ENCODE peak calls at places on chromosomes 3 and 15, in five cellular contexts. B, A, K, J and O are unnamed samples.
A peak's percentile ranks its signal among the peaks of the same experiment; 100 is the strongest.

GRCh38 chr15:62848631-62849050 is 193.9 kb upstream of the TPM1 start:
- DNase-seq in B (no peak), A (peak; percentile 43), K (no peak), J (peak; percentile 48), O (peak; percentile 36)

GRCh38 chr3:98513136-98513535 is 9.6 kb downstream of the CLDND1 start:
- DNase-seq in B (no peak), A (peak; percentile 37), K (no peak), J (peak; percentile 12), O (no peak)

GRCh38 chr3:129518581-129518980 is 9.9 kb upstream of the RHO start:
- DNase-seq in B (no peak), A (no peak), K (no peak), J (no peak), O (no peak)

GRCh38 chr3:195001261-195001660 is 269.7 kb downstream of the XXYLT1 start:
- DNase-seq in B (no peak), A (no peak), K (no peak), J (no peak), O (no peak)

GRCh38 chr3:160400631-160401150 is 1.2 kb downstream of the SMC4 start:
- DNase-seq in B (no peak), A (no peak), K (no peak), J (no peak), O (peak; percentile 28)

GRCh38 chr3:187963677-187964385 is 190.1 kb upstream of the LPP start:
- DNase-seq in B (no peak), A (no peak), K (no peak), J (no peak), O (no peak)

GRCh38 chr15:89836255-89837133 is 21.8 kb upstream of the ANPEP start:
- DNase-seq in B (no peak), A (peak; percentile 98), K (no peak), J (peak; percentile 96), O (peak; percentile 71)

GRCh38 chr3:107641572-107642307 is 119.0 kb downstream of the BBX start:
- DNase-seq in B (no peak), A (peak; percentile 26), K (no peak), J (no peak), O (no peak)

GRCh38 chr3:125010393-125010792 is 45.4 kb downstream of the HEG1 start:
- DNase-seq in B (no peak), A (no peak), K (no peak), J (no peak), O (no peak)

GRCh38 chr15:92880796-92881569 is 19.1 kb upstream of the CHD2 start:
- DNase-seq in B (no peak), A (no peak), K (no peak), J (no peak), O (no peak)

GRCh38 chr15:65054333-65055200 is 9.4 kb downstream of the SLC51B start:
- DNase-seq in B (peak; percentile 63), A (peak; percentile 73), K (peak; percentile 79), J (peak; percentile 68), O (peak; percentile 76)

GRCh38 chr3:23961064-23961463 is 16.0 kb downstream of the NR1D2 start:
- DNase-seq in B (no peak), A (no peak), K (no peak), J (peak; percentile 50), O (no peak)

GRCh38 chr3:120908803-120909601 is 997 bp downstream of the STXBP5L start:
- DNase-seq in B (peak; percentile 11), A (peak; percentile 3), K (peak; percentile 38), J (no peak), O (no peak)

GRCh38 chr15:64850778-64851502 is 9.2 kb downstream of the PLEKHO2 start:
- DNase-seq in B (no peak), A (no peak), K (peak; percentile 26), J (no peak), O (peak; percentile 44)

GRCh38 chr3:148943531-148944200 is 47.7 kb upstream of the GYG1 start:
- DNase-seq in B (no peak), A (peak; percentile 88), K (no peak), J (peak; percentile 85), O (peak; percentile 86)

GRCh38 chr3:151305778-151306157 is 10.9 kb downstream of the GPR87 start:
- DNase-seq in B (no peak), A (no peak), K (no peak), J (peak; percentile 41), O (peak; percentile 56)

GRCh38 chr3:143653493-143653892 is 194.8 kb downstream of the SLC9A9 start:
- DNase-seq in B (no peak), A (no peak), K (no peak), J (no peak), O (no peak)

GRCh38 chr15:51706347-51706746 is 25.0 kb downstream of the SCG3 start:
- DNase-seq in B (no peak), A (peak; percentile 72), K (no peak), J (no peak), O (no peak)

GRCh38 chr3:37580237-37580636 is 281.4 kb upstream of the CTDSPL start:
- DNase-seq in B (no peak), A (no peak), K (no peak), J (no peak), O (no peak)

GRCh38 chr3:135871311-135871710 is 94.2 kb upstream of the PPP2R3A start:
- DNase-seq in B (no peak), A (no peak), K (no peak), J (no peak), O (no peak)

GRCh38 chr3:197700095-197700494 is 36.6 kb downstream of the RUBCN start:
- DNase-seq in B (no peak), A (no peak), K (no peak), J (peak; percentile 76), O (no peak)

GRCh38 chr3:149971403-149972075 is 844 bp upstream of the PFN2 start:
- DNase-seq in B (no peak), A (peak; percentile 83), K (peak; percentile 86), J (peak; percentile 64), O (peak; percentile 90)

GRCh38 chr15:41936155-41936554 is 36.2 kb downstream of the EHD4 start:
- DNase-seq in B (no peak), A (no peak), K (no peak), J (no peak), O (no peak)

GRCh38 chr3:139772539-139773500 is 95.0 kb upstream of the NMNAT3 start:
- DNase-seq in B (no peak), A (peak; percentile 91), K (no peak), J (peak; percentile 80), O (peak; percentile 45)

GRCh38 chr3:192933779-192934456 is 16.3 kb upstream of the MB21D2 start:
- DNase-seq in B (no peak), A (peak; percentile 41), K (no peak), J (peak; percentile 73), O (no peak)

GRCh38 chr3:30605706-30606300 is 598 bp upstream of the TGFBR2 start:
- DNase-seq in B (no peak), A (no peak), K (no peak), J (no peak), O (no peak)

GRCh38 chr3:96931491-96931890 is 117.1 kb downstream of the EPHA6 start:
- DNase-seq in B (no peak), A (no peak), K (no peak), J (no peak), O (no peak)

GRCh38 chr3:69951616-69952015 is 47.9 kb upstream of the SAMMSON start:
- DNase-seq in B (no peak), A (no peak), K (no peak), J (peak; percentile 11), O (no peak)

GRCh38 chr3:164030194-164030593 is 1048.1 kb downstream of the SI start:
- DNase-seq in B (no peak), A (no peak), K (no peak), J (no peak), O (peak; percentile 27)

GRCh38 chr3:147388395-147389264 is 17.7 kb downstream of the ZIC4 start:
- DNase-seq in B (no peak), A (no peak), K (no peak), J (no peak), O (no peak)
- H2BK15ac ChIP-seq in B (no peak overlapping the region), A (no peak overlapping the region), K (no peak overlapping the region), J (no peak overlapping the region), O (no peak overlapping the region)

GRCh38 chr3:14536055-14536815 is 3.9 kb downstream of the GRIP2 start:
- DNase-seq in B (no peak), A (no peak), K (no peak), J (no peak), O (no peak)
- H2AK5ac ChIP-seq in B (peak overlapping the region; percentile 56), A (no peak overlapping the region), K (no peak overlapping the region), J (no peak overlapping the region), O (no peak overlapping the region)

GRCh38 chr15:77528968-77529319 is 103.8 kb downstream of the LINGO1 start:
- DNase-seq in B (no peak), A (no peak), K (no peak), J (no peak), O (no peak)

GRCh38 chr15:77526582-77527163 is 106.0 kb downstream of the HMG20A start:
- DNase-seq in B (no peak), A (no peak), K (no peak), J (no peak), O (no peak)

GRCh38 chr15:77528290-77528967 is 104.3 kb downstream of the LINGO1 start:
- DNase-seq in B (no peak), A (no peak), K (no peak), J (no peak), O (peak; percentile 48)

GRCh38 chr15:77527164-77527778 is 105.4 kb downstream of the LINGO1 start:
- DNase-seq in B (no peak), A (peak; percentile 93), K (peak; percentile 76), J (peak; percentile 79), O (peak; percentile 92)

GRCh38 chr15:77527831-77528231 is 104.9 kb downstream of the LINGO1 start:
- DNase-seq in B (no peak), A (peak; percentile 59), K (no peak), J (no peak), O (no peak)
- H3K27ac ChIP-seq in B (no peak overlapping the region), A (no peak overlapping the region), K (no peak overlapping the region), J (peak overlapping the region; percentile 54), O (peak overlapping the region; percentile 52)

GRCh38 chr3:11592460-11593298 is 51.0 kb downstream of the VGLL4 start:
- DNase-seq in B (no peak), A (peak; percentile 67), K (no peak), J (peak; percentile 68), O (no peak)

GRCh38 chr3:11589706-11590105 is 54.0 kb downstream of the VGLL4 start:
- DNase-seq in B (no peak), A (no peak), K (no peak), J (no peak), O (no peak)

GRCh38 chr3:11591006-11591360 is 52.7 kb downstream of the VGLL4 start:
- DNase-seq in B (no peak), A (peak; percentile 70), K (no peak), J (peak; percentile 60), O (peak; percentile 42)

GRCh38 chr3:11593318-11594034 is 50.2 kb downstream of the VGLL4 start:
- DNase-seq in B (no peak), A (no peak), K (no peak), J (no peak), O (no peak)

DNA sequence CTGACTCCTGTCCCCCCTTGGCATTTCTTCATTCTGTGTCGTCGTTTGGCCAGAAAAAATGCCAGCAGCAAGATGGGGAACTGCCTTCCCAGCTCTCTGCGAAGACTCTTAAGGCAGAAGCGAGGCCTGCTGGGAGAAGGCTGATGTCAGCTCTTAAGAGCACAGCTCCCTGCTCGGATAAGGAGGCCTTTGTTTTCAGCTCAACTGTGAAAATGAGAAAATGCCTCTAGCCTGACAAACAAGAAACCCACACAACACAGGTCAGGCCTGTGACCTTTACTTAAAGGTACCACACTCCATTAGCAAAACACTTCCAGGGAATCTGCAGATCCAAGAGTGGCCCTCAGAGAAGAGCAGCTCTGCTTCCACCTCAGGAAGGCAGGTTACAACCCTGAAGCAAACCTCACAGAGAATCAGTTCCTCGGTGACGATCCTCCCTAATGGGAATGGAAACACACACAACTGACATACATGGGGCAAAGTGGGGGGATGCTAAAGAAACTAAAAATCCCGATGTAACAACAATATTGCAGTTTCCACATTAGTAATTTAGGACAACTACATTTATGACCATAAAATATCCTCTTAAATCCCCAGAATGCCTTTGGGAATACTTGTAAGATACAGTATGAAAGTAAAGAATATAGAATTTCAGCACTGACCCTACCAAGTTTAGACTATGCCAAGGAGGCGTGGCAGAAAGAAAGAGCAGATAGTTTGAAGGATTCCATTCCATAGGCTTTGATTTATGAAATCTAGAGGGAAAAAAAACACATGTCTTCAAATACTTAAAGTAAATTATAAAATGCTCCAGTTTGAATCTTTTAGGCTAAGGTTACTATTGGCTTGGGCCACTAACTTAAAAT is 52.1 kb downstream of the VGLL4 start:
- DNase-seq in B (peak; percentile 90), A (peak; percentile 85), K (peak; percentile 54), J (peak; percentile 87), O (peak; percentile 98)
- H2BK15ac ChIP-seq in B (no peak overlapping the region), A (peak overlapping the region; percentile 44), K (no peak overlapping the region), J (peak overlapping the region; percentile 84), O (no peak overlapping the region)